ENCODE peak calls at places on chromosome 1, in ten cellular contexts. Y is A673; N is HTR-8/SVneo; K is left ventricle myocardium superior; Z is mesenchymal stem cell; F is left cardiac atrium; U is kidney epithelial cell; V is head of caudate nucleus; B is DMS79; T is CD8-positive, alpha-beta T cell. E is an unnamed sample.

GRCh38 chr1:221002601-221003000 is 123.4 kb downstream of the HLX start:
- DNase-seq in K (no peak), U (no peak), V (no peak), N (no peak), F (no peak), T (no peak), Y (no peak), Z (no peak), B (no peak), E (no peak)

GRCh38 chr1:91697322-91698260 is 188.4 kb downstream of the TGFBR3 start:
- DNase-seq in N (no peak), U (no peak), B (no peak), F (no peak), V (no peak), Z (peak; percentile 41), Y (no peak), T (peak; percentile 17), K (no peak), E (no peak)

GRCh38 chr1:119147626-119148180 is 7.2 kb upstream of the WARS2 start:
- DNase-seq in Z (no peak), B (no peak), T (no peak), V (no peak), U (no peak), F (no peak), K (no peak), N (no peak), Y (no peak), E (no peak)

GRCh38 chr1:203223012-203223775 is 6.3 kb downstream of the CHIT1 start:
- DNase-seq in B (no peak), N (no peak), V (no peak), F (no peak), Y (no peak), T (no peak), U (no peak), K (no peak), Z (no peak), E (no peak)

GRCh38 chr1:29708381-29708780 is 472.1 kb downstream of the PTPRU start:
- DNase-seq in B (no peak), Y (peak; percentile 58), F (no peak), U (no peak), T (no peak), N (no peak), Z (peak; percentile 33), V (no peak), K (no peak), E (no peak)

GRCh38 chr1:168368131-168368530 is 87.5 kb downstream of the TBX19 start:
- DNase-seq in Z (no peak), Y (no peak), K (no peak), N (no peak), B (no peak), T (no peak), V (no peak), F (no peak), U (no peak), E (no peak)

GRCh38 chr1:29640428-29640785 is 404.1 kb downstream of the PTPRU start:
- DNase-seq in K (no peak), Y (no peak), V (no peak), N (no peak), Z (no peak), T (no peak), U (peak; percentile 10), B (no peak), F (no peak), E (no peak)

GRCh38 chr1:36731226-36732037 is 248.7 kb upstream of the CSF3R start:
- DNase-seq in F (no peak), Y (no peak), U (no peak), V (no peak), B (no peak), Z (no peak), T (no peak), N (no peak), K (no peak), E (no peak)

GRCh38 chr1:6241887-6242740 is 1.9 kb upstream of the HES3 start:
- DNase-seq in Z (no peak), F (no peak), N (no peak), T (no peak), V (peak; percentile 53), B (no peak), Y (no peak), K (peak; percentile 61), U (no peak), E (peak; percentile 40)

GRCh38 chr1:18681423-18681835 is 50.8 kb downstream of the PAX7 start:
- DNase-seq in K (no peak), F (no peak), B (no peak), Z (peak; percentile 2), T (peak; percentile 16), N (no peak), V (no peak), Y (peak; percentile 85), U (no peak), E (peak; percentile 79)

E was measured in hepatocyte.